ENCODE peak calls at places on chromosomes 13 and 19, in seven cellular contexts. C is effector memory CD4-positive, alpha-beta T cell; Z is stimulated activated CD4-positive, alpha-beta T cell treated with anti-CD3 and anti-CD28 coated beads, Interleukin-2, amount 100 ng/mL, for 48 hours; A is cardiac muscle cell; B is astrocyte of the spinal cord; U is KG1; R is right lobe of liver. K is an unnamed sample.

GRCh38 chr19:6062961-6063575 is 47.2 kb downstream of the RFX2 start:
- DNase-seq in C (no peak), Z (no peak), A (no peak), B (no peak), U (no peak), R (peak), K (no peak)

GRCh38 chr19:39401549-39402416 is 4.9 kb upstream of the ZFP36 start:
- DNase-seq in C (peak), Z (peak), A (no peak), B (peak), U (no peak), R (peak), K (no peak)

GRCh38 chr13:36981156-36981743 is 17.9 kb downstream of the ALG5 start:
- DNase-seq in C (no peak), Z (no peak), A (peak), B (peak), U (no peak), R (no peak), K (peak)

GRCh38 chr19:29247912-29248311 is 35.0 kb upstream of the UQCRFS1 start:
- DNase-seq in C (no peak), Z (no peak), A (no peak), B (no peak), U (no peak), R (no peak), K (peak)

GRCh38 chr13:77124423-77124822 is 97.5 kb upstream of the FBXL3 start:
- DNase-seq in C (no peak), Z (no peak), A (no peak), B (no peak), U (no peak), R (no peak), K (no peak)

GRCh38 chr19:12838893-12839656 is 760 bp downstream of the MAST1 start:
- DNase-seq in C (no peak), Z (no peak), A (no peak), B (no peak), U (no peak), R (no peak), K (no peak)

GRCh38 chr19:17754634-17755532 is 3.6 kb downstream of the FCHO1 start:
- DNase-seq in C (no peak), Z (no peak), A (no peak), B (no peak), U (no peak), R (no peak), K (no peak)

GRCh38 chr13:102128216-102128800 is 273.5 kb downstream of the FGF14 start:
- DNase-seq in C (no peak), Z (no peak), A (no peak), B (peak), U (no peak), R (no peak), K (no peak)

GRCh38 chr13:37127706-37128241 is 22.3 kb upstream of the CSNK1A1L start:
- DNase-seq in C (no peak), Z (no peak), A (no peak), B (peak), U (no peak), R (no peak), K (no peak)

GRCh38 chr13:106145997-106146864 is 389.2 kb downstream of the EFNB2 start:
- DNase-seq in C (no peak), Z (no peak), A (peak), B (no peak), U (no peak), R (no peak), K (no peak)

GRCh38 chr13:93900735-93901134 is 578.7 kb downstream of the DCT start:
- DNase-seq in C (no peak), Z (no peak), A (no peak), B (peak), U (no peak), R (no peak), K (no peak)